ENCODE peak calls at places on chromosome 11, in eight cellular contexts. R, K, Z, T, J, E, Q and G are unnamed samples.

GRCh38 chr11:103494491-103494890 is 385.3 kb downstream of the DYNC2H1 start:
- DNase-seq in R (no peak), K (no peak), Z (peak), T (no peak), J (no peak), E (peak), Q (peak), G (no peak)

GRCh38 chr11:10108901-10109665 is 184.9 kb downstream of the SBF2 start:
- DNase-seq in R (no peak), K (no peak), Z (no peak), T (no peak), J (no peak), E (peak), Q (peak), G (no peak)

GRCh38 chr11:34075178-34075820 is 23.8 kb downstream of the CAPRIN1 start:
- DNase-seq in R (peak), K (no peak), Z (no peak), T (no peak), J (no peak), E (peak), Q (no peak), G (no peak)

GRCh38 chr11:95245038-95245437 is 14.0 kb upstream of the SESN3 start:
- DNase-seq in R (peak), K (peak), Z (no peak), T (no peak), J (no peak), E (peak), Q (no peak), G (no peak)

GRCh38 chr11:82892611-82893169 is 7.5 kb downstream of the PRCP start:
- DNase-seq in R (no peak), K (no peak), Z (no peak), T (no peak), J (no peak), E (no peak), Q (no peak), G (no peak)

GRCh38 chr11:114986365-114986764 is 308.0 kb downstream of the NXPE2 start:
- DNase-seq in R (no peak), K (no peak), Z (no peak), T (no peak), J (no peak), E (no peak), Q (no peak), G (no peak)

GRCh38 chr11:131038597-131038996 is 122.3 kb upstream of the SNX19 start:
- DNase-seq in R (peak), K (no peak), Z (peak), T (peak), J (no peak), E (no peak), Q (no peak), G (no peak)

GRCh38 chr11:121091492-121092179 is 9.4 kb upstream of the TECTA start:
- DNase-seq in R (no peak), K (no peak), Z (no peak), T (no peak), J (no peak), E (no peak), Q (no peak), G (no peak)

GRCh38 chr11:111344032-111344431 is 35.0 kb downstream of the POU2AF1 start:
- DNase-seq in R (peak), K (no peak), Z (no peak), T (no peak), J (no peak), E (peak), Q (no peak), G (no peak)

GRCh38 chr11:118688851-118689502 is 9.5 kb upstream of the TREH start:
- DNase-seq in R (no peak), K (no peak), Z (no peak), T (no peak), J (peak), E (no peak), Q (no peak), G (no peak)

GRCh38 chr11:2590951-2591754 is 108.6 kb downstream of the KCNQ1OT1 start:
- DNase-seq in R (no peak), K (no peak), Z (no peak), T (peak), J (peak), E (no peak), Q (no peak), G (no peak)

GRCh38 chr11:120746836-120747609 is 235.5 kb downstream of the GRIK4 start:
- DNase-seq in R (no peak), K (no peak), Z (no peak), T (no peak), J (no peak), E (no peak), Q (no peak), G (no peak)

GRCh38 chr11:67366546-67366945 is 6.9 kb downstream of the CLCF1 start:
- DNase-seq in R (no peak), K (no peak), Z (no peak), T (no peak), J (no peak), E (no peak), Q (no peak), G (no peak)

GRCh38 chr11:111069076-111069475 is 176.4 kb upstream of the POU2AF2 start:
- DNase-seq in R (no peak), K (no peak), Z (peak), T (peak), J (no peak), E (peak), Q (no peak), G (peak)

GRCh38 chr11:27740362-27741024 is 40.2 kb upstream of the BDNF start:
- DNase-seq in R (no peak), K (no peak), Z (no peak), T (no peak), J (no peak), E (no peak), Q (no peak), G (no peak)

GRCh38 chr11:72685560-72686480 is 11.6 kb upstream of the PDE2A start:
- DNase-seq in R (no peak), K (no peak), Z (no peak), T (no peak), J (peak), E (peak), Q (peak), G (no peak)

GRCh38 chr11:33657757-33658156 is 42.9 kb downstream of the C11orf91 start:
- DNase-seq in R (no peak), K (no peak), Z (no peak), T (no peak), J (no peak), E (no peak), Q (no peak), G (no peak)

GRCh38 chr11:2818503-2818902 is 67.1 kb downstream of the CDKN1C start:
- DNase-seq in R (no peak), K (no peak), Z (no peak), T (no peak), J (no peak), E (no peak), Q (no peak), G (no peak)

GRCh38 chr11:21446939-21447590 is 745.8 kb upstream of the ANO5 start:
- DNase-seq in R (no peak), K (peak), Z (no peak), T (no peak), J (no peak), E (no peak), Q (no peak), G (no peak)

GRCh38 chr11:76327756-76328388 is 53.1 kb downstream of the THAP12 start:
- DNase-seq in R (no peak), K (no peak), Z (no peak), T (no peak), J (no peak), E (no peak), Q (no peak), G (no peak)

GRCh38 chr11:112318193-112318592 is 57.5 kb upstream of the PLET1 start:
- DNase-seq in R (peak), K (peak), Z (peak), T (no peak), J (no peak), E (peak), Q (no peak), G (no peak)

GRCh38 chr11:118921121-118921928 is 4.4 kb downstream of the BCL9L start:
- DNase-seq in R (peak), K (peak), Z (no peak), T (no peak), J (peak), E (peak), Q (peak), G (no peak)

GRCh38 chr11:44630511-44631210 is 65.2 kb downstream of the CD82 start:
- DNase-seq in R (no peak), K (no peak), Z (no peak), T (no peak), J (no peak), E (no peak), Q (no peak), G (no peak)

GRCh38 chr11:68269414-68270081 is 2.2 kb downstream of the C11orf24 start:
- DNase-seq in R (peak), K (no peak), Z (no peak), T (no peak), J (no peak), E (peak), Q (no peak), G (no peak)

GRCh38 chr11:74434528-74434927 is 32.8 kb downstream of the KCNE3 start:
- DNase-seq in R (no peak), K (no peak), Z (no peak), T (no peak), J (peak), E (no peak), Q (no peak), G (no peak)

GRCh38 chr11:120632579-120632978 is 121.0 kb downstream of the GRIK4 start:
- DNase-seq in R (no peak), K (no peak), Z (no peak), T (peak), J (no peak), E (no peak), Q (no peak), G (no peak)

GRCh38 chr11:68998390-68998911 is 14.6 kb downstream of the MRGPRF start:
- DNase-seq in R (no peak), K (no peak), Z (no peak), T (no peak), J (peak), E (no peak), Q (peak), G (peak)

GRCh38 chr11:1797391-1798125 is 33.8 kb upstream of the CTSD start:
- DNase-seq in R (no peak), K (no peak), Z (no peak), T (no peak), J (no peak), E (no peak), Q (no peak), G (no peak)

GRCh38 chr11:12540913-12541587 is 133.2 kb upstream of the TEAD1 start:
- DNase-seq in R (peak), K (no peak), Z (no peak), T (no peak), J (no peak), E (peak), Q (no peak), G (no peak)

GRCh38 chr11:108916290-108916689 is 251.4 kb downstream of the DDX10 start:
- DNase-seq in R (no peak), K (no peak), Z (no peak), T (no peak), J (no peak), E (no peak), Q (no peak), G (peak)